ENCODE peak calls at places on chromosomes 3 and 15, in nine cellular contexts. G is T-helper 9 cell; U is C1 segment of cervical spinal cord; S is osteocyte; E is left cardiac atrium; Q is stimulated activated CD8-positive, alpha-beta memory T cell treated with anti-CD3 and anti-CD28 coated beads, Interleukin-12 subunit alpha, Interleukin-12 subunit beta, amount 100 ng/mL, for 1 hour; I is astrocyte of the spinal cord; H is occipital lobe; P is GM12865. Y is an unnamed sample.
A peak's percentile ranks its signal among the peaks of the same experiment; 100 is the strongest.

GRCh38 chr3:158792709-158793108 is 9.1 kb upstream of the MFSD1 start:
- DNase-seq in E (peak; percentile 44), P (no peak), H (no peak), U (no peak), Q (no peak), I (peak; percentile 80), G (no peak), S (no peak), Y (peak; percentile 24)

GRCh38 chr3:42701371-42702065 is 1.1 kb downstream of the HHATL start:
- DNase-seq in H (peak; percentile 76), I (no peak), P (peak; percentile 51), G (peak; percentile 53), Q (peak; percentile 36), U (peak; percentile 78), E (peak; percentile 79), S (peak; percentile 85), Y (no peak)

GRCh38 chr3:10757021-10757820 is 58.8 kb upstream of the SLC6A11 start:
- DNase-seq in Q (no peak), H (no peak), G (no peak), S (no peak), P (no peak), I (peak; percentile 12), E (no peak), U (no peak), Y (no peak)

GRCh38 chr15:66603301-66604179 is 37.7 kb upstream of the LCTL start:
- DNase-seq in I (peak; percentile 48), P (peak; percentile 70), H (no peak), U (peak; percentile 17), G (peak; percentile 54), E (peak; percentile 77), S (no peak), Q (peak; percentile 40), Y (no peak)

GRCh38 chr3:108031893-108032292 is 58.9 kb downstream of the CD47 start:
- DNase-seq in Q (no peak), I (no peak), H (no peak), P (no peak), S (no peak), U (no peak), G (no peak), E (no peak), Y (peak; percentile 26)

GRCh38 chr15:82140859-82141258 is 95.0 kb upstream of the MEX3B start:
- DNase-seq in E (no peak), G (no peak), U (no peak), Q (no peak), S (no peak), I (no peak), P (no peak), H (no peak), Y (no peak)

GRCh38 chr3:160485931-160486330 is 36.3 kb upstream of the TRIM59 start:
- DNase-seq in H (no peak), P (no peak), Q (no peak), I (no peak), E (no peak), U (no peak), G (no peak), S (no peak), Y (no peak)

GRCh38 chr3:58324675-58325390 is 7.9 kb upstream of the PXK start:
- DNase-seq in Q (no peak), H (no peak), G (no peak), U (no peak), I (no peak), P (no peak), S (no peak), E (no peak), Y (no peak)

GRCh38 chr3:197942956-197943556 is 6.9 kb upstream of the RPL35A start:
- DNase-seq in U (no peak), E (no peak), P (peak; percentile 67), I (peak; percentile 53), G (no peak), Q (no peak), H (no peak), S (no peak), Y (no peak)

GRCh38 chr3:68467465-68467864 is 464.9 kb downstream of the TAFA4 start:
- DNase-seq in E (no peak), G (no peak), U (no peak), I (no peak), Q (no peak), S (no peak), P (no peak), H (no peak), Y (no peak)

GRCh38 chr3:127550758-127551157 is 39.8 kb downstream of the TPRA1 start:
- DNase-seq in U (no peak), G (no peak), E (no peak), Q (no peak), H (no peak), P (no peak), S (no peak), I (no peak), Y (no peak)

GRCh38 chr15:62779041-62779810 is 263.3 kb upstream of the TPM1 start:
- DNase-seq in G (no peak), E (peak; percentile 56), P (no peak), Q (no peak), S (no peak), U (no peak), I (peak; percentile 67), H (no peak), Y (no peak)

GRCh38 chr15:47997170-47997569 is 123.6 kb upstream of the SLC24A5 start:
- DNase-seq in Q (no peak), E (no peak), S (no peak), P (no peak), I (no peak), H (no peak), U (no peak), G (no peak), Y (no peak)

GRCh38 chr3:114527036-114527644 is 233.3 kb downstream of the TIGIT start:
- DNase-seq in Q (no peak), E (no peak), U (no peak), S (no peak), G (no peak), H (no peak), P (peak; percentile 22), I (no peak), Y (no peak)

GRCh38 chr3:149539491-149539890 is 65.0 kb downstream of the TM4SF4 start:
- DNase-seq in Q (no peak), E (no peak), P (no peak), U (no peak), G (no peak), H (no peak), I (no peak), S (no peak), Y (no peak)

Y was measured in esophagus muscularis mucosa.